ENCODE peak calls at places on chromosomes 6 and 20, in six cellular contexts. One of them, this sample, is unnamed.

GRCh38 chr6:161947371-161947770 is 673.5 kb upstream of the AGPAT4 start:
- DNase-seq in spleen: no peak
- DNase-seq in foreskin fibroblast: no peak
- DNase-seq in activated CD8-positive, alpha-beta T cell treated with anti-CD3 and anti-CD28 coated beads for 36 hours: no peak
- DNase-seq in osteocyte: no peak
- DNase-seq in A549: no peak
- DNase-seq in this sample: no peak

GRCh38 chr20:45358282-45359068 is 4.5 kb upstream of the SYS1 start:
- DNase-seq in osteocyte: no peak
- DNase-seq in A549: no peak
- DNase-seq in foreskin fibroblast: peak
- DNase-seq in activated CD8-positive, alpha-beta T cell treated with anti-CD3 and anti-CD28 coated beads for 36 hours: no peak
- DNase-seq in spleen: no peak
- DNase-seq in this sample: no peak

GRCh38 chr20:891121-892080 is 24.7 kb downstream of the ANGPT4 start:
- DNase-seq in A549: no peak
- DNase-seq in spleen: peak
- DNase-seq in osteocyte: no peak
- DNase-seq in activated CD8-positive, alpha-beta T cell treated with anti-CD3 and anti-CD28 coated beads for 36 hours: no peak
- DNase-seq in foreskin fibroblast: no peak
- DNase-seq in this sample: no peak

GRCh38 chr6:166296035-166296883 is 11.9 kb downstream of the PRR18 start:
- DNase-seq in activated CD8-positive, alpha-beta T cell treated with anti-CD3 and anti-CD28 coated beads for 36 hours: no peak
- DNase-seq in osteocyte: peak
- DNase-seq in spleen: no peak
- DNase-seq in foreskin fibroblast: no peak
- DNase-seq in A549: no peak
- DNase-seq in this sample: no peak

GRCh38 chr6:99297415-99297814 is 52.1 kb downstream of the FAXC start:
- DNase-seq in A549: no peak
- DNase-seq in foreskin fibroblast: no peak
- DNase-seq in activated CD8-positive, alpha-beta T cell treated with anti-CD3 and anti-CD28 coated beads for 36 hours: no peak
- DNase-seq in spleen: no peak
- DNase-seq in osteocyte: no peak
- DNase-seq in this sample: no peak

GRCh38 chr6:75135447-75135846 is 70.4 kb downstream of the COL12A1 start:
- DNase-seq in foreskin fibroblast: peak
- DNase-seq in activated CD8-positive, alpha-beta T cell treated with anti-CD3 and anti-CD28 coated beads for 36 hours: no peak
- DNase-seq in A549: no peak
- DNase-seq in spleen: no peak
- DNase-seq in osteocyte: no peak
- DNase-seq in this sample: no peak

GRCh38 chr6:102022803-102023202 is 629.3 kb downstream of the GRIK2 start:
- DNase-seq in spleen: no peak
- DNase-seq in foreskin fibroblast: no peak
- DNase-seq in A549: no peak
- DNase-seq in osteocyte: no peak
- DNase-seq in activated CD8-positive, alpha-beta T cell treated with anti-CD3 and anti-CD28 coated beads for 36 hours: no peak
- DNase-seq in this sample: no peak

GRCh38 chr6:163489584-163489983 is 75.1 kb downstream of the QKI start:
- DNase-seq in spleen: no peak
- DNase-seq in osteocyte: no peak
- DNase-seq in activated CD8-positive, alpha-beta T cell treated with anti-CD3 and anti-CD28 coated beads for 36 hours: no peak
- DNase-seq in foreskin fibroblast: no peak
- DNase-seq in A549: no peak
- DNase-seq in this sample: no peak

GRCh38 chr6:6882593-6882992 is 225.2 kb upstream of the RREB1 start:
- DNase-seq in A549: no peak
- DNase-seq in osteocyte: no peak
- DNase-seq in spleen: no peak
- DNase-seq in activated CD8-positive, alpha-beta T cell treated with anti-CD3 and anti-CD28 coated beads for 36 hours: no peak
- DNase-seq in foreskin fibroblast: no peak
- DNase-seq in this sample: no peak

GRCh38 chr20:60820918-60821317 is 431.1 kb upstream of the CDH4 start:
- DNase-seq in foreskin fibroblast: no peak
- DNase-seq in osteocyte: peak
- DNase-seq in activated CD8-positive, alpha-beta T cell treated with anti-CD3 and anti-CD28 coated beads for 36 hours: peak
- DNase-seq in spleen: no peak
- DNase-seq in A549: no peak
- DNase-seq in this sample: no peak

GRCh38 chr6:31874084-31874670 is 4.6 kb downstream of the SLC44A4 start:
- DNase-seq in foreskin fibroblast: no peak
- DNase-seq in osteocyte: no peak
- DNase-seq in A549: no peak
- DNase-seq in spleen: no peak
- DNase-seq in activated CD8-positive, alpha-beta T cell treated with anti-CD3 and anti-CD28 coated beads for 36 hours: no peak
- DNase-seq in this sample: no peak

GRCh38 chr6:36793913-36794703 is 45.1 kb downstream of the CPNE5 start:
- DNase-seq in osteocyte: no peak
- DNase-seq in A549: no peak
- DNase-seq in foreskin fibroblast: no peak
- DNase-seq in activated CD8-positive, alpha-beta T cell treated with anti-CD3 and anti-CD28 coated beads for 36 hours: no peak
- DNase-seq in spleen: no peak
- DNase-seq in this sample: no peak

GRCh38 chr6:15398657-15399287 is 152.9 kb downstream of the JARID2 start:
- DNase-seq in osteocyte: peak
- DNase-seq in spleen: no peak
- DNase-seq in A549: no peak
- DNase-seq in foreskin fibroblast: no peak
- DNase-seq in activated CD8-positive, alpha-beta T cell treated with anti-CD3 and anti-CD28 coated beads for 36 hours: no peak
- DNase-seq in this sample: peak

GRCh38 chr6:7051780-7052440 is 55.9 kb upstream of the RREB1 start:
- DNase-seq in osteocyte: no peak
- DNase-seq in A549: no peak
- DNase-seq in spleen: peak
- DNase-seq in foreskin fibroblast: no peak
- DNase-seq in activated CD8-positive, alpha-beta T cell treated with anti-CD3 and anti-CD28 coated beads for 36 hours: peak
- DNase-seq in this sample: peak

GRCh38 chr20:63778857-63779256 is 39.3 kb downstream of the SLC2A4RG start:
- DNase-seq in A549: no peak
- DNase-seq in osteocyte: no peak
- DNase-seq in spleen: no peak
- DNase-seq in foreskin fibroblast: no peak
- DNase-seq in activated CD8-positive, alpha-beta T cell treated with anti-CD3 and anti-CD28 coated beads for 36 hours: no peak
- DNase-seq in this sample: no peak

GRCh38 chr20:63782521-63782971 is 43.0 kb downstream of the SLC2A4RG start:
- DNase-seq in spleen: no peak
- DNase-seq in foreskin fibroblast: no peak
- DNase-seq in A549: no peak
- DNase-seq in osteocyte: no peak
- DNase-seq in activated CD8-positive, alpha-beta T cell treated with anti-CD3 and anti-CD28 coated beads for 36 hours: no peak
- DNase-seq in this sample: no peak

GRCh38 chr20:63781181-63781580 is 41.6 kb downstream of the SLC2A4RG start:
- DNase-seq in osteocyte: no peak
- DNase-seq in activated CD8-positive, alpha-beta T cell treated with anti-CD3 and anti-CD28 coated beads for 36 hours: no peak
- DNase-seq in A549: no peak
- DNase-seq in spleen: no peak
- DNase-seq in foreskin fibroblast: no peak
- DNase-seq in this sample: no peak

GRCh38 chr20:63783970-63784369 is 44.4 kb downstream of the SLC2A4RG start:
- DNase-seq in spleen: no peak
- DNase-seq in osteocyte: no peak
- DNase-seq in activated CD8-positive, alpha-beta T cell treated with anti-CD3 and anti-CD28 coated beads for 36 hours: no peak
- DNase-seq in foreskin fibroblast: no peak
- DNase-seq in A549: no peak
- DNase-seq in this sample: no peak

GRCh38 chr20:63782051-63782471 is 42.5 kb downstream of the SLC2A4RG start:
- DNase-seq in foreskin fibroblast: no peak
- DNase-seq in spleen: no peak
- DNase-seq in A549: no peak
- DNase-seq in activated CD8-positive, alpha-beta T cell treated with anti-CD3 and anti-CD28 coated beads for 36 hours: peak
- DNase-seq in osteocyte: no peak
- DNase-seq in this sample: no peak
- TF ChIP-seq CTCF in foreskin fibroblast: no peak
- TF ChIP-seq CTCF in spleen: no peak
- TF ChIP-seq CTCF in A549: no peak
- TF ChIP-seq CTCF in activated CD8-positive, alpha-beta T cell treated with anti-CD3 and anti-CD28 coated beads for 36 hours: peak
- TF ChIP-seq CTCF in osteocyte: no peak
- TF ChIP-seq CTCF in this sample: no peak

DNA sequence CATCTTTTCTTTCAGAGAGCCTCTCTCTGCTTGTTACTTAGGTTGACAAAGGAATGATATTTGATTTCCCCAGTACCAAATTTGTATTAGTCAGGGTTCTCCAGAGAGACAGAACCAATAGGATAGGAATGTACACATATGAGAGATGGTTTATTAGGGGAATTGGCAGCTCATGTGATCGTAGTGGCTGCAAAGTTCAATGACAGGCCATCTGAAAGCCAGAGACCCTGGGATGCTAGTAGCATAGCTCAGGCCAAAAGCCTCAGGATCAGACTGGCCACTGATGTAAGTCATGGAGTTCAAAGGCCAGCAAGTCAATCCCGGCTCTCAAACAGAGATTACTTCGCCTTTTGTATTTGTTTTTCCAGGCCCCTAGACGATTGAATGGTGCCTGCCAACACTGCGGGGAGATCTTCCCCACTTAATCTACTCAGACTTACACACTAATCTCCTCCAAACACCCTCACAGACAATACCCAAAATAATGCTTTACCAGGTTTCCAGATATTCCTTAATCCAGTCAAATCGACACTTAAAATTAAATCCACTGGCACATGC is 215.5 kb downstream of the ALDH8A1 start:
- DNase-seq in activated CD8-positive, alpha-beta T cell treated with anti-CD3 and anti-CD28 coated beads for 36 hours: no peak
- DNase-seq in osteocyte: no peak
- DNase-seq in foreskin fibroblast: no peak
- DNase-seq in A549: no peak
- DNase-seq in spleen: no peak
- DNase-seq in this sample: no peak
- TF ChIP-seq CTCF in activated CD8-positive, alpha-beta T cell treated with anti-CD3 and anti-CD28 coated beads for 36 hours: no peak
- TF ChIP-seq CTCF in osteocyte: no peak
- TF ChIP-seq CTCF in foreskin fibroblast: no peak
- TF ChIP-seq CTCF in A549: no peak
- TF ChIP-seq CTCF in spleen: no peak
- TF ChIP-seq CTCF in this sample: no peak

GRCh38 chr6:84243240-84243639 is 15.8 kb upstream of the CEP162 start:
- DNase-seq in osteocyte: no peak
- DNase-seq in spleen: no peak
- DNase-seq in foreskin fibroblast: no peak
- DNase-seq in A549: no peak
- DNase-seq in activated CD8-positive, alpha-beta T cell treated with anti-CD3 and anti-CD28 coated beads for 36 hours: no peak
- DNase-seq in this sample: no peak
- TF ChIP-seq CTCF in osteocyte: peak
- TF ChIP-seq CTCF in spleen: no peak
- TF ChIP-seq CTCF in foreskin fibroblast: no peak
- TF ChIP-seq CTCF in A549: no peak
- TF ChIP-seq CTCF in activated CD8-positive, alpha-beta T cell treated with anti-CD3 and anti-CD28 coated beads for 36 hours: no peak
- TF ChIP-seq CTCF in this sample: no peak

GRCh38 chr6:68059261-68059660 is 575.8 kb upstream of the ADGRB3 start:
- DNase-seq in spleen: no peak
- DNase-seq in activated CD8-positive, alpha-beta T cell treated with anti-CD3 and anti-CD28 coated beads for 36 hours: no peak
- DNase-seq in osteocyte: no peak
- DNase-seq in foreskin fibroblast: no peak
- DNase-seq in A549: no peak
- DNase-seq in this sample: no peak

GRCh38 chr6:68054776-68055175 is 580.3 kb upstream of the ADGRB3 start:
- DNase-seq in osteocyte: no peak
- DNase-seq in spleen: no peak
- DNase-seq in activated CD8-positive, alpha-beta T cell treated with anti-CD3 and anti-CD28 coated beads for 36 hours: no peak
- DNase-seq in foreskin fibroblast: peak
- DNase-seq in A549: no peak
- DNase-seq in this sample: no peak

GRCh38 chr6:68059894-68060293 is 575.2 kb upstream of the ADGRB3 start:
- DNase-seq in A549: no peak
- DNase-seq in spleen: no peak
- DNase-seq in foreskin fibroblast: peak
- DNase-seq in osteocyte: no peak
- DNase-seq in activated CD8-positive, alpha-beta T cell treated with anti-CD3 and anti-CD28 coated beads for 36 hours: no peak
- DNase-seq in this sample: peak
- TF ChIP-seq CTCF in A549: no peak
- TF ChIP-seq CTCF in spleen: no peak
- TF ChIP-seq CTCF in foreskin fibroblast: no peak
- TF ChIP-seq CTCF in osteocyte: no peak
- TF ChIP-seq CTCF in activated CD8-positive, alpha-beta T cell treated with anti-CD3 and anti-CD28 coated beads for 36 hours: no peak
- TF ChIP-seq CTCF in this sample: no peak

GRCh38 chr20:57570898-57571297 is 10.0 kb downstream of the PCK1 start:
- DNase-seq in activated CD8-positive, alpha-beta T cell treated with anti-CD3 and anti-CD28 coated beads for 36 hours: no peak
- DNase-seq in osteocyte: no peak
- DNase-seq in A549: no peak
- DNase-seq in foreskin fibroblast: no peak
- DNase-seq in spleen: no peak
- DNase-seq in this sample: no peak

GRCh38 chr20:57574954-57575353 is 14.0 kb downstream of the PCK1 start:
- DNase-seq in activated CD8-positive, alpha-beta T cell treated with anti-CD3 and anti-CD28 coated beads for 36 hours: no peak
- DNase-seq in osteocyte: no peak
- DNase-seq in A549: no peak
- DNase-seq in spleen: no peak
- DNase-seq in foreskin fibroblast: no peak
- DNase-seq in this sample: no peak

GRCh38 chr20:57576002-57576401 is 15.1 kb downstream of the PCK1 start:
- DNase-seq in spleen: peak
- DNase-seq in foreskin fibroblast: no peak
- DNase-seq in activated CD8-positive, alpha-beta T cell treated with anti-CD3 and anti-CD28 coated beads for 36 hours: no peak
- DNase-seq in osteocyte: no peak
- DNase-seq in A549: no peak
- DNase-seq in this sample: no peak

GRCh38 chr20:57573176-57573575 is 12.3 kb downstream of the PCK1 start:
- DNase-seq in foreskin fibroblast: no peak
- DNase-seq in activated CD8-positive, alpha-beta T cell treated with anti-CD3 and anti-CD28 coated beads for 36 hours: no peak
- DNase-seq in spleen: peak
- DNase-seq in osteocyte: no peak
- DNase-seq in A549: no peak
- DNase-seq in this sample: no peak

GRCh38 chr20:57573893-57574292 is 13.0 kb downstream of the PCK1 start:
- DNase-seq in spleen: peak
- DNase-seq in osteocyte: no peak
- DNase-seq in activated CD8-positive, alpha-beta T cell treated with anti-CD3 and anti-CD28 coated beads for 36 hours: peak
- DNase-seq in A549: peak
- DNase-seq in foreskin fibroblast: no peak
- DNase-seq in this sample: no peak
- TF ChIP-seq CTCF in spleen: no peak
- TF ChIP-seq CTCF in osteocyte: peak
- TF ChIP-seq CTCF in activated CD8-positive, alpha-beta T cell treated with anti-CD3 and anti-CD28 coated beads for 36 hours: peak
- TF ChIP-seq CTCF in A549: no peak
- TF ChIP-seq CTCF in foreskin fibroblast: peak
- TF ChIP-seq CTCF in this sample: no peak

DNA sequence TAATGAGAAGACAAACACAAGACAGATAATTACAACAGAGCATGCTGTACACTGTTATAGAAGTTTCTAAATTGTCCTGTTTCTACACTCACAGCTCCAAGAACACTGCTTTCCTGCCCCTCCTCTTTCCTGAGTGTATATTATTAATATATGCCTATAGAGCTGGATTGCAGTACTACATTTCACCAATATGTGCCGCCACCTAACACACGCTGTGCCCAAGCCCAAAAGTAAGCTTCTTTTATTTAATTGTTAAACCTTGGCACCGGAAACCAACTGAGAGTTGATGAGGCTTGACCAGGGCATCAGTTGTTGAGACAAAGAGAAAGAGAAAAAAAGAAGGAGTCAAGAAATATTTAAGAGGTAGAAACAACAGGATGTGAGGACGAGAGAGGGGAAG is 16.0 kb upstream of the PTPRT start:
- DNase-seq in osteocyte: no peak
- DNase-seq in activated CD8-positive, alpha-beta T cell treated with anti-CD3 and anti-CD28 coated beads for 36 hours: no peak
- DNase-seq in A549: no peak
- DNase-seq in spleen: no peak
- DNase-seq in foreskin fibroblast: no peak
- DNase-seq in this sample: no peak
- TF ChIP-seq CTCF in osteocyte: no peak
- TF ChIP-seq CTCF in activated CD8-positive, alpha-beta T cell treated with anti-CD3 and anti-CD28 coated beads for 36 hours: no peak
- TF ChIP-seq CTCF in A549: no peak
- TF ChIP-seq CTCF in spleen: no peak
- TF ChIP-seq CTCF in foreskin fibroblast: no peak
- TF ChIP-seq CTCF in this sample: no peak

This sample was measured in GM20000.